ENCODE peak calls at places on chromosome 9, in five cellular contexts. One of them, this sample, is unnamed. For H3K27me3, the result is how much of the 10 kb centered on the place peaks cover.

GRCh38 chr9:131478421-131478868 is 24.3 kb upstream of the POMT1 start:
- DNase-seq in neural progenitor cell: peak
- DNase-seq in psoas muscle: peak
- DNase-seq in hepatocyte: peak
- DNase-seq in testis: peak
- DNase-seq in this sample: no peak

GRCh38 chr9:133881671-133882381 is 110.3 kb downstream of the VAV2 start:
- DNase-seq in neural progenitor cell: no peak
- DNase-seq in psoas muscle: no peak
- DNase-seq in hepatocyte: no peak
- DNase-seq in testis: peak
- DNase-seq in this sample: peak

GRCh38 chr9:112881366-112881765 is 9.3 kb downstream of the SLC46A2 start:
- DNase-seq in neural progenitor cell: no peak
- DNase-seq in psoas muscle: no peak
- DNase-seq in hepatocyte: no peak
- DNase-seq in testis: no peak
- DNase-seq in this sample: no peak

GRCh38 chr9:116566677-116567488 is 120.2 kb upstream of the TRIM32 start:
- DNase-seq in neural progenitor cell: no peak
- DNase-seq in psoas muscle: no peak
- DNase-seq in hepatocyte: peak
- DNase-seq in testis: no peak
- DNase-seq in this sample: no peak

GRCh38 chr9:69867081-69867814 is 46.6 kb downstream of the CFAP95 start:
- DNase-seq in neural progenitor cell: no peak
- DNase-seq in psoas muscle: no peak
- DNase-seq in hepatocyte: no peak
- DNase-seq in testis: no peak
- DNase-seq in this sample: no peak

GRCh38 chr9:5718296-5719032 is 89.6 kb downstream of the RIC1 start:
- DNase-seq in neural progenitor cell: no peak
- DNase-seq in psoas muscle: no peak
- DNase-seq in hepatocyte: no peak
- DNase-seq in testis: no peak
- DNase-seq in this sample: no peak

GRCh38 chr9:92377904-92378303 is 26.5 kb downstream of the OGN start:
- DNase-seq in neural progenitor cell: no peak
- DNase-seq in psoas muscle: no peak
- DNase-seq in hepatocyte: no peak
- DNase-seq in testis: no peak
- DNase-seq in this sample: no peak

GRCh38 chr9:7169717-7170348 is 412.1 kb downstream of the KDM4C start:
- DNase-seq in neural progenitor cell: no peak
- DNase-seq in psoas muscle: no peak
- DNase-seq in hepatocyte: no peak
- DNase-seq in testis: no peak
- DNase-seq in this sample: no peak

GRCh38 chr9:88789785-88790184 is 201.5 kb upstream of the S1PR3 start:
- DNase-seq in neural progenitor cell: no peak
- DNase-seq in psoas muscle: no peak
- DNase-seq in hepatocyte: no peak
- DNase-seq in testis: no peak
- DNase-seq in this sample: no peak

GRCh38 chr9:78301466-78301865 is 4.5 kb downstream of the PSAT1 start:
- DNase-seq in neural progenitor cell: no peak
- DNase-seq in psoas muscle: no peak
- DNase-seq in hepatocyte: no peak
- DNase-seq in testis: no peak
- DNase-seq in this sample: no peak

GRCh38 chr9:138028596-138028995 is 151.0 kb downstream of the CACNA1B start:
- DNase-seq in neural progenitor cell: peak
- DNase-seq in psoas muscle: no peak
- DNase-seq in hepatocyte: no peak
- DNase-seq in testis: peak
- DNase-seq in this sample: no peak

GRCh38 chr9:136170291-136170901 is 34.5 kb downstream of the LHX3 start:
- DNase-seq in neural progenitor cell: peak
- DNase-seq in psoas muscle: no peak
- DNase-seq in hepatocyte: peak
- DNase-seq in testis: peak
- DNase-seq in this sample: peak

GRCh38 chr9:15735083-15735974 is 182.5 kb downstream of the CCDC171 start:
- DNase-seq in neural progenitor cell: no peak
- DNase-seq in psoas muscle: no peak
- DNase-seq in hepatocyte: peak
- DNase-seq in testis: no peak
- DNase-seq in this sample: no peak

GRCh38 chr9:78745331-78745730 is 448.4 kb downstream of the PSAT1 start:
- DNase-seq in neural progenitor cell: no peak
- DNase-seq in psoas muscle: no peak
- DNase-seq in hepatocyte: no peak
- DNase-seq in testis: no peak
- DNase-seq in this sample: no peak

GRCh38 chr9:92312887-92313623 is 12.1 kb downstream of the NOL8 start:
- DNase-seq in neural progenitor cell: no peak
- DNase-seq in psoas muscle: no peak
- DNase-seq in hepatocyte: no peak
- DNase-seq in testis: no peak
- DNase-seq in this sample: no peak

GRCh38 chr9:133075925-133076324 is 14.1 kb downstream of the CEL start:
- DNase-seq in neural progenitor cell: no peak
- DNase-seq in psoas muscle: no peak
- DNase-seq in hepatocyte: peak
- DNase-seq in testis: peak
- DNase-seq in this sample: no peak

GRCh38 chr9:33748633-33749304 is 46.6 kb upstream of the PRSS3 start:
- DNase-seq in neural progenitor cell: no peak
- DNase-seq in psoas muscle: no peak
- DNase-seq in hepatocyte: no peak
- DNase-seq in testis: no peak
- DNase-seq in this sample: no peak

GRCh38 chr9:113590991-113591898 is 127.7 kb downstream of the RGS3 start:
- DNase-seq in neural progenitor cell: peak
- DNase-seq in psoas muscle: peak
- DNase-seq in hepatocyte: peak
- DNase-seq in testis: peak
- DNase-seq in this sample: peak

GRCh38 chr9:18861599-18862546 is 171.1 kb downstream of the SAXO1 start:
- DNase-seq in neural progenitor cell: peak
- DNase-seq in psoas muscle: peak
- DNase-seq in hepatocyte: peak
- DNase-seq in testis: peak
- DNase-seq in this sample: peak

GRCh38 chr9:747567-747966 is 93.9 kb upstream of the DMRT1 start:
- DNase-seq in neural progenitor cell: no peak
- DNase-seq in psoas muscle: no peak
- DNase-seq in hepatocyte: no peak
- DNase-seq in testis: no peak
- DNase-seq in this sample: no peak

GRCh38 chr9:90857103-90857502 is 55.5 kb downstream of the SYK start:
- DNase-seq in neural progenitor cell: no peak
- DNase-seq in psoas muscle: no peak
- DNase-seq in hepatocyte: no peak
- DNase-seq in testis: no peak
- DNase-seq in this sample: no peak

GRCh38 chr9:124852829-124853531 is at the start of gene WDR38:
- DNase-seq in neural progenitor cell: peak
- DNase-seq in psoas muscle: peak
- DNase-seq in hepatocyte: peak
- DNase-seq in testis: peak
- DNase-seq in this sample: peak

DNA sequence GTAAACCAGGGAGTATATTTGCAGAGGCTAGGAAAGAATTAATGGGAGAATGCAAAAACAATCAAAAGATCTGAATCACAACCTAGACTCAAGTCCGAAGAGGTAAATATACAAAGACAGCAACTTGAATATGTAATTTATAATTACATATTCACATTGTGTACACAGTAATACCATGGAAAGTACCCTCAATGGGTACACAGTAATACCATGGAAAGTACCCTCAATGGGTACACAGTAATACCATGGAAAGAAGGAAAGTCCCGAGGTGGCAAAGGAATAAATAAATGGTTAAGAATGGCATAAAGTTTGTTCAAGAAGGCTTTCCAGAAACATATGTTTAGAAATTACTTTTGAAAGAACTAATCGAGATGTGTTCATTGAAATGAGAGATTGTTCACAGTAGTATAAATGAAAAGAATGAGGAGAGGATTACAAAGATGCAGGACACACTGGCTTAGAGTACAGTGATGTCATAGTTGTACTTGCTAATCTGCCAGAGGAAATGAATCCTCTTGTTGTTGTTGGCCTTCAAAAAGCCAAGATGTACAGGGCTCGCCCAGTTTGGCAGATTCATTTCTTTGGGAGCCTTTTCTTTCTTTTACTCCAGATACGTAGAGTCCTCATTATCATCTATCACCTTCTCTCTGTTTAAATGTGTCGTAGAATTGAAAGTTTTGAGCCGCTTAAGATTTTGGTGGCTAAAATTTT is 116.0 kb downstream of the UNC13B start:
- DNase-seq in neural progenitor cell: no peak
- DNase-seq in psoas muscle: no peak
- DNase-seq in hepatocyte: no peak
- DNase-seq in testis: peak
- DNase-seq in this sample: peak
- H3K27ac ChIP-seq in neural progenitor cell: no peak
- H3K27ac ChIP-seq in psoas muscle: peak
- H3K27ac ChIP-seq in hepatocyte: no peak
- H3K27ac ChIP-seq in testis: no peak
- H3K27ac ChIP-seq in this sample: peak

DNA sequence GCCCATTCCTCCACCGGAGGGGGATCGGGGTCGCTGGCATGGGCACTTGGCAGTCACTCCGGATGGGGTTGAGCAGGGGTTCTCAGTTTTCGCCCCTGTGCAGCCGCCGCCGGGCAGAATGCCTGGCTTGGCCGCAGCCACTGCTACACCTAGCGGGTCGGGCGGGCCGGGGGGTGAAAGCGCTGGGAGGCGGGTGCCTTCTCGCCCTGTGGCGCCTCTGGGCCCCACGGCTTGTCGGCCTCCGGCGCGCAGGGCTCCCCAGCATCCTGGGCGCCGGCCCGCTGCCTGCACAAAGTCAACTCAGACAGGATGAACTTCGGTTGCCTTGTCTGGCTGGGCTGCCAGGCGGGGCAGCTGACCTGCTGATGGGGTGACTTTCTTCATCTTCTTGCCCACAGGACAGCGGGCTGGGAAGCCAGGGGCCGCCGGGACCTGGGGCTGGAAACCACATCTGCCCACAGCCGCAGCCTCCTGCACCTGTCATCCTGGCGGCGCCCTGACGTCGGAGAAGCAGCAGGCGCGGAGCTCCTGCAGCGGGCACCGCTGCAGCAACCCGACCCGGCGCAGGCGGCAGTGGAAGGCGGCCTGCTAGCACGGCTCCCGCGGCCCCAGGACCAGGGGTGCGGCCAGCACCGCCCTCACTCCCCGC is 1.2 kb upstream of the ANKRD18A start:
- DNase-seq in neural progenitor cell: peak
- DNase-seq in psoas muscle: peak
- DNase-seq in hepatocyte: peak
- DNase-seq in testis: peak
- DNase-seq in this sample: peak
- H3K27me3 ChIP-seq in neural progenitor cell: under half
- H3K27me3 ChIP-seq in psoas muscle: under half
- H3K27me3 ChIP-seq in hepatocyte: half or more
- H3K27me3 ChIP-seq in testis: under half
- H3K27me3 ChIP-seq in this sample: under half

DNA sequence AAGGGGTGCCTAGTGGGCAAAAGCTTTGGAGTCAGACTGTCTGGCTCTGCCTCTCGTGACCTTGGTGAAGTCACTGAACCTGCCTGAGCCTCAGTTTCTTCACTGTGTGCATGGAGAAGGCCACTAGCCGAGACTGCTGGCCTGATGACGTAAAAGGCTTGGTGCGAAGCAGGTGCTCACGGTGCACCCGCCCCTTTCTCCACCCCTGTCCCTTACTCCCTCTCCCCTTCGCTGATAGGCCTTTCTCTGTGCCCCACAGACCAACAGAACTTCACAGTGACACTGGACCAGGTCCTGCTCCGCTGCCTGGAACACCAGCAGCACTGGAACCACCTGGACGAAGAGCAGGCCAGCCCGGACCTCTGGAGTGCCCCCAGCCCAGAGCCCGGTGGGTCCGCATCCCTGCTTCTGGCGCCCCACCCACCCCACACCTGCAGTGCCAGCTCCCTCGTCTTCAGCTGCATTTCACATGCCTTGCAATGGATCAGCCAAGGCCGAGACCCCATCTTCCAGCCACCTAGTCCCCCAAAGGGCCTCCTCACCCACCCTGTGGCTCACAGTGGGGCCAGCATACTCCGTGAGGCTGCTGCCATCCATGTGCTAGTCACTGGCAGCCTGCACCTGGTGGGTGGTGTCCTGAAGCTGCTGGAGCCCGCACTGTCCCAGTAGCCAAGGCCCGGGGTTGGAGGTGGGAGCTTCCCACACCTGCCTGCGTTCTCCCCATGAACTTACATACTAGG is 10.4 kb downstream of the FPGS start:
- DNase-seq in neural progenitor cell: no peak
- DNase-seq in psoas muscle: no peak
- DNase-seq in hepatocyte: no peak
- DNase-seq in testis: no peak
- DNase-seq in this sample: peak
- H3K27ac ChIP-seq in neural progenitor cell: no peak
- H3K27ac ChIP-seq in psoas muscle: no peak
- H3K27ac ChIP-seq in hepatocyte: no peak
- H3K27ac ChIP-seq in testis: no peak
- H3K27ac ChIP-seq in this sample: no peak

GRCh38 chr9:129675656-129676055 is 10.2 kb downstream of the PRRX2 start:
- DNase-seq in neural progenitor cell: no peak
- DNase-seq in psoas muscle: no peak
- DNase-seq in hepatocyte: peak
- DNase-seq in testis: no peak
- DNase-seq in this sample: no peak

GRCh38 chr9:129678844-129679243 is 13.4 kb downstream of the PRRX2 start:
- DNase-seq in neural progenitor cell: no peak
- DNase-seq in psoas muscle: no peak
- DNase-seq in hepatocyte: no peak
- DNase-seq in testis: no peak
- DNase-seq in this sample: peak

GRCh38 chr9:129676970-129677369 is 11.5 kb downstream of the PRRX2 start:
- DNase-seq in neural progenitor cell: no peak
- DNase-seq in psoas muscle: no peak
- DNase-seq in hepatocyte: no peak
- DNase-seq in testis: no peak
- DNase-seq in this sample: peak

GRCh38 chr9:129676287-129676686 is 10.8 kb downstream of the PRRX2 start:
- DNase-seq in neural progenitor cell: no peak
- DNase-seq in psoas muscle: no peak
- DNase-seq in hepatocyte: no peak
- DNase-seq in testis: no peak
- DNase-seq in this sample: no peak

DNA sequence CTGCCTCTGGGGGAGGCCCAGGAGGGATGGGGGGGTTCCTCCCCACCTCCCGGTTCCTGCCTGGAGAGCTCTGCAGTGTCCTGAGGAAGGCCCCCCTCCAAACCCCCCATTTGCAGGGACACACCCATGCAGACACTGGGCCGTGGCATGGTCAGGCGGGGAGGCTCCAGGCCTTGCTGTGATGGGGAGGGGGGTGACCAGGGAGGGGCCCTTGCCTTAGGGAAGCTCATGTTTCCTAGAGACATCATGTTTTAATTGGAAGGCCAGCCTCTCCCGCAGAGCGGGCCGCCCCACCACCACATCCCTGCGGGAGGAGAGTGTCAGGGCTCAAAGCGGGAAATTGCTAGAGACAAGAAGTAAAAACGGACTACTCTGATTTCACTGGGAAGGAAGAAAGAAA is 12.0 kb downstream of the PRRX2 start:
- DNase-seq in neural progenitor cell: peak
- DNase-seq in psoas muscle: no peak
- DNase-seq in hepatocyte: no peak
- DNase-seq in testis: peak
- DNase-seq in this sample: peak
- H3K27me3 ChIP-seq in neural progenitor cell: under half
- H3K27me3 ChIP-seq in psoas muscle: under half
- H3K27me3 ChIP-seq in hepatocyte: under half
- H3K27me3 ChIP-seq in testis: under half
- H3K27me3 ChIP-seq in this sample: under half